ENCODE peak calls at places on chromosomes 3 and 15, in eight cellular contexts. T is lower leg skin, Z is uterus, N is stomach, B is IMR-90, M is body of pancreas, A is sigmoid colon, H is spleen. F is an unnamed sample.

GRCh38 chr3:185687479-185687878 is 101.4 kb downstream of the SENP2 start:
- DNase-seq in H (no peak), B (peak; percentile 29), N (no peak), M (no peak), A (no peak), T (no peak), Z (no peak), F (no peak)

GRCh38 chr15:39359736-39360135 is 221.1 kb upstream of the THBS1 start:
- DNase-seq in Z (no peak), A (no peak), B (no peak), T (peak; percentile 40), M (no peak), N (no peak), H (no peak), F (no peak)

GRCh38 chr3:60240558-60240957 is 1010.7 kb downstream of the FHIT start:
- DNase-seq in A (no peak), N (no peak), M (no peak), H (no peak), T (no peak), B (no peak), Z (no peak), F (no peak)

GRCh38 chr3:50671331-50671730 is 3.4 kb upstream of the DOCK3 start:
- DNase-seq in Z (no peak), N (no peak), H (no peak), A (no peak), M (no peak), B (peak; percentile 74), T (no peak), F (no peak)

GRCh38 chr3:123586131-123586530 is 1.3 kb upstream of the HACD2 start:
- DNase-seq in N (peak; percentile 40), Z (no peak), B (no peak), A (no peak), T (peak; percentile 29), M (peak; percentile 35), H (peak; percentile 76), F (peak; percentile 57)

GRCh38 chr3:186281172-186281571 is 80.9 kb downstream of the DGKG start:
- DNase-seq in A (no peak), N (no peak), M (no peak), Z (no peak), T (no peak), B (peak; percentile 88), H (no peak), F (no peak)

GRCh38 chr15:32796856-32797255 is 79.1 kb downstream of the GREM1 start:
- DNase-seq in A (no peak), B (no peak), M (no peak), Z (no peak), H (no peak), T (no peak), N (no peak), F (no peak)

GRCh38 chr3:142888099-142888483 is 792 bp downstream of the PCOLCE2 start:
- DNase-seq in B (no peak), A (no peak), N (no peak), M (peak; percentile 12), T (no peak), H (peak; percentile 76), Z (no peak), F (no peak)

GRCh38 chr3:175606650-175607318 is 747.6 kb downstream of the NAALADL2 start:
- DNase-seq in N (no peak), T (no peak), A (no peak), M (no peak), B (peak; percentile 20), H (no peak), Z (no peak), F (no peak)

GRCh38 chr3:138774529-138775253 is 60.0 kb downstream of the PIK3CB start:
- DNase-seq in H (no peak), N (peak; percentile 60), B (peak; percentile 100), Z (peak; percentile 31), M (peak; percentile 73), A (peak; percentile 72), T (peak; percentile 84), F (no peak)

GRCh38 chr3:64203216-64203615 is 22.1 kb downstream of the PRICKLE2 start:
- DNase-seq in H (no peak), M (no peak), A (no peak), B (peak; percentile 61), T (no peak), N (no peak), Z (no peak), F (no peak)

GRCh38 chr3:110381992-110382391 is 689.6 kb upstream of the NECTIN3 start:
- DNase-seq in B (no peak), H (no peak), T (no peak), A (no peak), Z (no peak), M (no peak), N (no peak), F (no peak)

GRCh38 chr3:71146673-71147072 is 436.9 kb downstream of the FOXP1 start:
- DNase-seq in Z (no peak), A (no peak), H (no peak), N (no peak), T (no peak), B (no peak), M (no peak), F (no peak)

GRCh38 chr3:10317961-10318350 is 3.0 kb downstream of the SEC13 start:
- DNase-seq in B (no peak), Z (no peak), H (no peak), M (no peak), N (no peak), T (no peak), A (no peak), F (no peak)

GRCh38 chr3:132641837-132642538 is 17.6 kb downstream of the ACAD11 start:
- DNase-seq in A (no peak), T (no peak), N (no peak), H (no peak), Z (no peak), B (peak; percentile 67), M (no peak), F (no peak)

DNA sequence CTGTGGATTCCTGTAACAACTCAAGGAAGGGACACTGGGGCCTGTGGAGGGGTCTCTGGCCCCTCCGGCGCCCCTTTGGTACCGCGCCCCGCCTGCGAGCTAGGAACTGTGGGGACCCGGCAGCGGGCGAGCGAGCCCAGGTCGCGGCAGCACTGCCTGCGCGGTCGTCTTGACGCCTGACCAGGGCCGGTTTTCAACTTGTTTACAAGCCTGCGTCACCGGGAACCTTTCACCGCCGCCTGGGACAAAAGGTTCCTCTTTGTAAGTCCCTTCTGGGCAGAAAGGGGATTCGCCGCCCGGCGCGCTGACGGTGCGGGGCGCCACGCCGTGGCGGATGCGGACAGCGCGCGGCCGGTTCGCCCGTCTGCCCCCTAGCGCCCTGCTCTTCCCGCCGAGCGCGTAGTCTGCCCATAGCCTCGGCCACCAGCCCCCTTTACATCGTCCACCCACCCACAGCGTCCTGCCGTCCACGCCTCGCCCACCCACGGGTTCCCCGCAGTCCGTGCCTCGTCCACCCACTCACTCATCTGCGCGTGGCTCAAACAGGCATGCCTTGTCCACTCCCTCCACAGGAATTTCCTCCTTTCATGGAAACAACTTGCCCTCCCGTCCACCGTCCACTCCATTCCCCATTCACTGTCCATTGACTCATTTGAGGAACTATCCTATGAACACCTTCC is 5.5 kb upstream of the CFAP100 start:
- DNase-seq in Z (peak; percentile 88), B (peak; percentile 76), M (peak; percentile 94), H (peak; percentile 93), T (peak; percentile 90), A (peak; percentile 99), N (peak; percentile 95), F (peak; percentile 94)
- TF ChIP-seq POLR2A in Z (peak; percentile 70), B (peak; percentile 54), M (peak; percentile 55), H (no peak), T (no peak), A (peak; percentile 36), N (no peak), F (peak; percentile 83)

GRCh38 chr3:46078712-46079400 is 51.6 kb upstream of the XCR1 start:
- DNase-seq in H (peak; percentile 83), M (peak; percentile 93), T (peak; percentile 95), A (peak; percentile 95), B (peak; percentile 93), N (peak; percentile 96), Z (peak; percentile 88), F (peak; percentile 66)
- H3K4me3 ChIP-seq in H (no peak overlapping the region), M (no peak overlapping the region), T (no peak overlapping the region), A (no peak overlapping the region), B (no peak overlapping the region), N (no peak overlapping the region), Z (no peak overlapping the region), F (no peak overlapping the region)

GRCh38 chr15:51675234-51675633 is 6.1 kb upstream of the SCG3 start:
- DNase-seq in H (no peak), M (no peak), B (no peak), Z (no peak), A (no peak), T (no peak), N (no peak), F (no peak)

GRCh38 chr15:51678081-51678480 is 3.2 kb upstream of the SCG3 start:
- DNase-seq in A (no peak), T (no peak), M (no peak), B (no peak), N (no peak), Z (no peak), H (no peak), F (no peak)

GRCh38 chr15:51677453-51677852 is 3.9 kb upstream of the SCG3 start:
- DNase-seq in B (no peak), T (no peak), M (no peak), N (no peak), H (no peak), A (no peak), Z (no peak), F (no peak)

GRCh38 chr15:51681303-51681963 is at the start of gene SCG3:
- DNase-seq in T (peak; percentile 49), A (peak; percentile 78), N (peak; percentile 81), B (peak; percentile 65), M (peak; percentile 86), H (peak; percentile 87), Z (peak; percentile 60), F (peak; percentile 76)

GRCh38 chr15:51680316-51680715 is 987 bp upstream of the SCG3 start:
- DNase-seq in T (no peak), H (no peak), A (no peak), N (no peak), M (no peak), B (no peak), Z (no peak), F (no peak)
- TF ChIP-seq CTCF in T (no peak), H (no peak), A (no peak), N (no peak), M (no peak), B (no peak), Z (no peak), F (no peak)

GRCh38 chr3:153628591-153628990 is 466.6 kb downstream of the RAP2B start:
- DNase-seq in Z (no peak), N (no peak), A (no peak), T (no peak), M (no peak), B (no peak), H (no peak), F (no peak)

GRCh38 chr3:153631664-153632063 is 469.6 kb downstream of the RAP2B start:
- DNase-seq in B (no peak), M (no peak), A (no peak), N (no peak), H (no peak), T (no peak), Z (no peak), F (no peak)

GRCh38 chr3:153634683-153635082 is 472.7 kb downstream of the RAP2B start:
- DNase-seq in M (no peak), H (no peak), A (no peak), B (no peak), N (no peak), T (no peak), Z (no peak), F (no peak)

DNA sequence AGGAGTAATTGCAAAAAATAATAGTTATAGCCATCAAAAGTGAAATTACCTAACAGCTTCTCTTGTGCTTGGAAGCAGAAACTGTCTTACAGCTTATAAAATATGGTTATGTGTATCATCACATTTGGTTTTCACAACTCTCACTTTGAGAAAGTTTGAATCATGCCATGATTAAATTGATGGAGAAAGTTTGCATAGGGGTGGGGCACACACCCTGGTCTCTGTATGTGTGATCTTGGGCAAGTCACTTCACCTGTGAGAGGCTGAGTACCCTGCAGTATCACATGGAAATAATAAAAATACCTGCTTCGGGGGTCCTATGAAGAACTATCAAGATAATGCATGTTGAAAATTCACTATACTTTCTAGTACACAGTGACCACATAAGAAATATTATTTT is 471.4 kb downstream of the RAP2B start:
- DNase-seq in Z (no peak), M (no peak), H (no peak), B (no peak), T (no peak), A (no peak), N (no peak), F (no peak)
- TF ChIP-seq POLR2A in Z (no peak), M (no peak), H (no peak), B (no peak), T (no peak), A (no peak), N (no peak), F (no peak)

F was measured in right lobe of liver.